ENCODE peak calls at places on chromosomes 3 and 15, in four cellular contexts. G is GM12878, I is HepG2, C is K562. O is an unnamed sample.

GRCh38 chr3:76643620-76644019 is 396.3 kb upstream of the ROBO2 start:
- DNase-seq in G (no peak), C (no peak), I (no peak), O (no peak)

GRCh38 chr3:46127503-46127902 is 80.6 kb downstream of the CCR1 start:
- DNase-seq in I (peak), G (no peak), C (no peak), O (no peak)

GRCh38 chr15:29400701-29401100 is 131.1 kb upstream of the NSMCE3 start:
- DNase-seq in G (no peak), I (no peak), C (no peak), O (peak)

GRCh38 chr15:97501291-97501690 is 459.2 kb upstream of the ARRDC4 start:
- DNase-seq in G (no peak), I (no peak), C (no peak), O (no peak)

GRCh38 chr15:33126559-33127290 is 67.8 kb downstream of the FMN1 start:
- DNase-seq in I (peak), C (no peak), G (no peak), O (peak)

GRCh38 chr15:75200765-75201608 is 695 bp upstream of the C15orf39 start:
- DNase-seq in I (peak), G (no peak), C (peak), O (peak)

GRCh38 chr15:63436872-63437375 is 55.3 kb upstream of the CA12 start:
- DNase-seq in C (peak), I (peak), G (no peak), O (peak)

GRCh38 chr3:123002100-123002748 is 25.3 kb downstream of the SEMA5B start:
- DNase-seq in I (no peak), G (no peak), C (no peak), O (no peak)

GRCh38 chr3:106403746-106404145 is 534.9 kb upstream of the CBLB start:
- DNase-seq in C (no peak), I (no peak), G (no peak), O (no peak)

GRCh38 chr15:79682285-79682684 is 214.5 kb downstream of the MTHFS start:
- DNase-seq in C (no peak), G (no peak), I (no peak), O (no peak)

GRCh38 chr15:43872416-43873020 is 45.7 kb downstream of the WDR76 start:
- DNase-seq in G (peak), I (peak), C (peak), O (peak)
- TF ChIP-seq JUNB in G (no peak), I (no peak), C (no peak), O (no peak)

GRCh38 chr3:120172070-120172469 is 77.8 kb upstream of the GSK3B start:
- DNase-seq in C (no peak), I (no peak), G (no peak), O (no peak)

GRCh38 chr3:120168611-120169010 is 74.4 kb upstream of the GSK3B start:
- DNase-seq in G (no peak), I (no peak), C (no peak), O (no peak)

GRCh38 chr3:120171134-120171863 is 77.1 kb upstream of the GSK3B start:
- DNase-seq in G (no peak), I (no peak), C (no peak), O (no peak)

GRCh38 chr3:120169407-120169806 is 75.2 kb upstream of the GSK3B start:
- DNase-seq in C (no peak), I (no peak), G (no peak), O (no peak)

GRCh38 chr3:120170223-120170622 is 76.0 kb upstream of the GSK3B start:
- DNase-seq in C (no peak), G (no peak), I (no peak), O (no peak)
- TF ChIP-seq POLR2AphosphoS5 in C (no peak), G (no peak), I (no peak), O (no peak)

DNA sequence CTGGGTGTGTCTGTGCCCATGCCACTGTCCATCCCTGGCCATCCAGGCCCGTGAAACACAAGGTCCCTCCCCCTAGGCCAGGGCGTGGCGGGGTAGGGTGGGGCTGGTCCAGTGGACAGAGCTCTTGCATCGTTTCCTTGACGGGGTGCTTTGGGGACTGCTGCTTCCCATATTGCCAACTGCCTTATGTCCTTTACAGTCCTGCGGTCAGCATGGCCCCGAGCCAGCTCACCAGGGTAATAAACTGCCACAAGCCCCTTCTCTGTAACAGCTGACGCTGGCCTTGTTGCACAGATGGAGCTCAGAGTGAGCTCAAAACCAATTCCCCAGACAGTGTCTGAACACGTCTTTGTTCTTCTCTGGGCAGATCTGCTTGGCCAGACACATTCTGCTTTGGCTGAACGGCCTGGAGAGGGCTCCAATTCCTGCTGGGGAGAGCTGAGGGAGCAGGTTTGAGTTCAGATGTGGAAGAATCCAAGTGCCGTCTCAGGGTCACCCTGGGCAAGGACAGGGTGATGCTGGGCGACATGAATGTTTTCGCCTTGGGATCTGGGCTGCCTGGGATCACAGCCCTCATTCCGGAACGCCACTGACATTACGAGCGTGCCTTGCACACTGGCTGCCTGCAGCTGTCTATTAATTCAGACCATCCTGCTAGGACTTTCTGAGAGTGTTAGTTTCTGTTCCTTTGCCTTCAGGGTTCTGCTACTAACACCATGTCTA is 51.5 kb downstream of the RGMA start:
- DNase-seq in C (peak), G (no peak), I (no peak), O (no peak)
- TF ChIP-seq JUNB in C (no peak), G (no peak), I (no peak), O (no peak)

DNA sequence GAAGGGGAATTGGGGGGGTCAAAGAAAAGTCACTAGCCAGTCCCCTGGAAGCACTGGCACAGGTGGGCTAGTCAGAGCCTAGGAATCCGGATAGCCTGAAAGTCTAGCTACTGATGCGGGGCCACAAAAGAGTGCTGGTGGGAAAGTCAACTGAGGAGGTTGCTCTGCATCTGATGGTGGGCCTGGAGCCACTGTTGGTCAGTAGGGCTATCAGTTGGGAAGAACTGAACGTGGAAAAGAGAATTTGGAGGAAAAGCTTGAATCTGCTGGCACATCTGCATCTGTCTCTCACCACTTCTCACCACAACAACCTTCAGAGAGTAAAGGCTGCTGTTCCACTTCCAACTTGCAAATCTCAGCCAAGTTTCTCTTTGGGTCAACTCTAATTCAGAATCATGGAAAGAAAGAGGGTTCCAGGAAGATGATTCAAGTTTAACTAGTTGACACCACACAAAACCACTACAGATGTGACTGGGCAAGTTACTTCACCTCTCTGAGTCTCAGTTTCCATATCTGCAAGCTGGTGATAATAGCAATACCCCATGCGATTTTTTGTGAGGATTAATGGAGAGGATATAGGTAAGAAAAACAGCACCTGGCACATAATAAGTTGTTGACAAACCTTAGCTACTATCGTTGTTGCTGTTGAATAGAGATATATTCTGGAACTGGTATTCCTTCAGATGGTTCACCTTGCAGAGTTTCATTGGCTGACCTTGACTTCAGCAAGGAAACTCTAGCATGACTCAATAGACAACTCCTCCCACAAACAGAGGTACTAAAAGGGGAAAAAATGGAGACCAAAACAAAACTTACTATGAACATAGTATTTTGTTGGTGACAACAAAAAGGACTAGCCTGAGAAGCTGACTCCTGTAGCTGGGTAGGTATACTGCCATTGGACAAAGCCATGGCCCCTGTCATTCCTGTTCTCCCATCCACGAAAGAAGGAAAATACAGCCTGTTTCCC is 280.2 kb upstream of the STT3B start:
- DNase-seq in C (no peak), I (no peak), G (no peak), O (no peak)
- TF ChIP-seq POLR2AphosphoS5 in C (no peak), I (no peak), G (no peak), O (no peak)

GRCh38 chr3:172984938-172985337 is 156.1 kb downstream of the SPATA16 start:
- DNase-seq in G (no peak), I (no peak), C (no peak), O (no peak)

GRCh38 chr3:172981407-172981983 is 159.5 kb downstream of the SPATA16 start:
- DNase-seq in C (no peak), G (no peak), I (no peak), O (no peak)

GRCh38 chr3:172987268-172987667 is 153.8 kb downstream of the SPATA16 start:
- DNase-seq in G (no peak), C (peak), I (peak), O (peak)

GRCh38 chr3:172980849-172981248 is 160.2 kb downstream of the SPATA16 start:
- DNase-seq in G (no peak), I (no peak), C (no peak), O (no peak)

GRCh38 chr3:172982731-172983364 is 158.2 kb downstream of the SPATA16 start:
- DNase-seq in I (no peak), G (no peak), C (peak), O (peak)
- TF ChIP-seq JUNB in I (no peak), G (no peak), C (no peak), O (no peak)

GRCh38 chr3:32296251-32297204 is 58.0 kb downstream of the CMTM8 start:
- DNase-seq in C (peak), I (peak), G (no peak), O (peak)

GRCh38 chr3:32290619-32291018 is 52.1 kb downstream of the CMTM8 start:
- DNase-seq in G (no peak), I (no peak), C (no peak), O (no peak)

GRCh38 chr3:32293908-32294307 is 55.4 kb downstream of the CMTM8 start:
- DNase-seq in I (no peak), G (no peak), C (no peak), O (no peak)

GRCh38 chr3:32288819-32289218 is 50.3 kb downstream of the CMTM8 start:
- DNase-seq in I (no peak), C (no peak), G (no peak), O (no peak)

DNA sequence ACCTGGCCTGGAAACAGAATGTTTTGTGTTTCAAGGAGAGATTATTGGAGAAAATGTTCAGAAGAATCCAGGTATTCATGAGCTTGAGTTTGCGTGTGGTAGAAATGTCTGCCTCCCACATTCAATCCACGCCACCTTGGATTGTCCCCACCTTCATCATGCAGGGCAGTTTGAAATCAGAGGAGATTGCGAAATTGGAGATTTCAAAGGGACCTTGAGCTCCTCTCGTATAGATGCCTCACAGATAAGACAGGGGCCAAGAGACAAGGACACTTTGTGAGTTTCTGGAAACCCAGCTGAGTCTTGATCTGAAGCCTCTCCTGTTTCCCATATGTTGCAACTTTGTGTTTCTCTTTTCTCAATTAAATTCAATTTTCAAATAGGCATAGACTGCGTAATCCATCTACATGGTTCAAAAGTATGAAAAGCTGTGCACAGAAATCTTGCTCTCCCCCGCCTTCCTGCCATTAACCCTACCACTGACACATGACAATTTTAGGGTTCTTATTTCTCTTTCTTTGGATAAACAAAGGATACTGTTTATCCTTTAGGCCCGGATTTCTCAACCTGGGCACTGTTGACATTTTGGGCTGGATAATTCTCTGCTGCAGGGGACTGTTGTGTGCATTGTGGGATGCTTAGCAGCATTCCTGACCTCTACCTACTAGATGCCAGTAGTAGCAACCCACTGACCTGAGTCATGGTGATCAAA is 53.8 kb downstream of the CMTM8 start:
- DNase-seq in I (peak), G (no peak), C (no peak), O (no peak)
- TF ChIP-seq POLR2AphosphoS5 in I (no peak), G (no peak), C (no peak), O (no peak)

O was measured in GM23338.